ENCODE peak calls at places on chromosome 14, in seven cellular contexts. One of them, this sample, is unnamed. For H3K4me1 and H3K9me2, the result is how much of the 10 kb centered on the place peaks cover.

GRCh38 chr14:103072595-103073366 is 11.2 kb upstream of the LBHD2 start:
- DNase-seq in PC-3: no peak
- DNase-seq in hepatocyte: peak
- DNase-seq in GM23338: no peak
- DNase-seq in HCT116: no peak
- DNase-seq in GM23248: peak
- DNase-seq in MM.1S: no peak
- DNase-seq in this sample: no peak

GRCh38 chr14:51860836-51861583 is 598 bp downstream of the GNG2 start:
- DNase-seq in HCT116: no peak
- DNase-seq in GM23248: peak
- DNase-seq in hepatocyte: no peak
- DNase-seq in PC-3: peak
- DNase-seq in MM.1S: no peak
- DNase-seq in GM23338: no peak
- DNase-seq in this sample: peak

GRCh38 chr14:77475432-77476115 is 17.7 kb downstream of the AHSA1 start:
- DNase-seq in GM23338: no peak
- DNase-seq in HCT116: no peak
- DNase-seq in hepatocyte: no peak
- DNase-seq in PC-3: no peak
- DNase-seq in MM.1S: no peak
- DNase-seq in GM23248: no peak
- DNase-seq in this sample: no peak

GRCh38 chr14:92914087-92914656 is 8.8 kb upstream of the CHGA start:
- DNase-seq in GM23248: peak
- DNase-seq in MM.1S: peak
- DNase-seq in PC-3: peak
- DNase-seq in hepatocyte: peak
- DNase-seq in HCT116: no peak
- DNase-seq in GM23338: peak
- DNase-seq in this sample: peak

GRCh38 chr14:84202486-84202885 is 1327.5 kb upstream of the FLRT2 start:
- DNase-seq in MM.1S: no peak
- DNase-seq in GM23248: no peak
- DNase-seq in PC-3: no peak
- DNase-seq in HCT116: no peak
- DNase-seq in hepatocyte: peak
- DNase-seq in GM23338: peak
- DNase-seq in this sample: no peak

GRCh38 chr14:50944647-50945413 is 547 bp upstream of the PYGL start:
- DNase-seq in GM23248: peak
- DNase-seq in MM.1S: no peak
- DNase-seq in PC-3: peak
- DNase-seq in HCT116: peak
- DNase-seq in hepatocyte: peak
- DNase-seq in GM23338: no peak
- DNase-seq in this sample: no peak

GRCh38 chr14:89187501-89187900 is 229.5 kb downstream of the FOXN3 start:
- DNase-seq in hepatocyte: no peak
- DNase-seq in PC-3: no peak
- DNase-seq in HCT116: no peak
- DNase-seq in GM23248: no peak
- DNase-seq in MM.1S: no peak
- DNase-seq in GM23338: no peak
- DNase-seq in this sample: no peak

GRCh38 chr14:53151523-53151866 is 1.6 kb downstream of the DDHD1 start:
- DNase-seq in HCT116: no peak
- DNase-seq in hepatocyte: no peak
- DNase-seq in MM.1S: no peak
- DNase-seq in GM23248: no peak
- DNase-seq in GM23338: no peak
- DNase-seq in PC-3: no peak
- DNase-seq in this sample: no peak

GRCh38 chr14:76083796-76084195 is 67.9 kb upstream of the GPATCH2L start:
- DNase-seq in GM23248: no peak
- DNase-seq in MM.1S: no peak
- DNase-seq in hepatocyte: no peak
- DNase-seq in HCT116: no peak
- DNase-seq in GM23338: peak
- DNase-seq in PC-3: no peak
- DNase-seq in this sample: no peak

GRCh38 chr14:24377660-24378059 is 9.7 kb downstream of the NFATC4 start:
- DNase-seq in PC-3: no peak
- DNase-seq in GM23338: peak
- DNase-seq in MM.1S: no peak
- DNase-seq in HCT116: no peak
- DNase-seq in hepatocyte: peak
- DNase-seq in GM23248: no peak
- DNase-seq in this sample: no peak

GRCh38 chr14:77053046-77053841 is 24.7 kb upstream of the IRF2BPL start:
- DNase-seq in HCT116: no peak
- DNase-seq in MM.1S: peak
- DNase-seq in GM23248: peak
- DNase-seq in GM23338: peak
- DNase-seq in hepatocyte: peak
- DNase-seq in PC-3: no peak
- DNase-seq in this sample: peak

GRCh38 chr14:38646391-38646790 is 390.5 kb upstream of the CLEC14A start:
- DNase-seq in HCT116: no peak
- DNase-seq in MM.1S: no peak
- DNase-seq in GM23338: no peak
- DNase-seq in GM23248: peak
- DNase-seq in PC-3: peak
- DNase-seq in hepatocyte: no peak
- DNase-seq in this sample: no peak

GRCh38 chr14:50397461-50398196 is 948 bp upstream of the CDKL1 start:
- DNase-seq in MM.1S: no peak
- DNase-seq in hepatocyte: no peak
- DNase-seq in PC-3: peak
- DNase-seq in GM23338: peak
- DNase-seq in GM23248: peak
- DNase-seq in HCT116: no peak
- DNase-seq in this sample: no peak

GRCh38 chr14:55440385-55440784 is at the start of gene TBPL2:
- DNase-seq in GM23248: no peak
- DNase-seq in GM23338: peak
- DNase-seq in hepatocyte: peak
- DNase-seq in HCT116: no peak
- DNase-seq in MM.1S: no peak
- DNase-seq in PC-3: no peak
- DNase-seq in this sample: no peak

GRCh38 chr14:100203962-100204834 is 34.7 kb upstream of the YY1 start:
- DNase-seq in HCT116: no peak
- DNase-seq in PC-3: no peak
- DNase-seq in MM.1S: no peak
- DNase-seq in GM23338: no peak
- DNase-seq in hepatocyte: peak
- DNase-seq in GM23248: peak
- DNase-seq in this sample: no peak

GRCh38 chr14:41817626-41818025 is 210.9 kb downstream of the LRFN5 start:
- DNase-seq in PC-3: no peak
- DNase-seq in GM23338: no peak
- DNase-seq in GM23248: no peak
- DNase-seq in hepatocyte: no peak
- DNase-seq in HCT116: no peak
- DNase-seq in MM.1S: no peak
- DNase-seq in this sample: no peak

GRCh38 chr14:96888593-96888992 is 91.4 kb downstream of the VRK1 start:
- DNase-seq in hepatocyte: no peak
- DNase-seq in GM23248: no peak
- DNase-seq in GM23338: no peak
- DNase-seq in PC-3: no peak
- DNase-seq in HCT116: no peak
- DNase-seq in MM.1S: no peak
- DNase-seq in this sample: no peak

GRCh38 chr14:42190744-42191143 is 584.1 kb downstream of the LRFN5 start:
- DNase-seq in hepatocyte: no peak
- DNase-seq in GM23248: no peak
- DNase-seq in HCT116: no peak
- DNase-seq in MM.1S: no peak
- DNase-seq in PC-3: no peak
- DNase-seq in GM23338: no peak
- DNase-seq in this sample: no peak

GRCh38 chr14:105092912-105093425 is 27.7 kb upstream of the GPR132 start:
- DNase-seq in PC-3: peak
- DNase-seq in HCT116: no peak
- DNase-seq in GM23338: no peak
- DNase-seq in MM.1S: no peak
- DNase-seq in GM23248: peak
- DNase-seq in hepatocyte: peak
- DNase-seq in this sample: no peak

GRCh38 chr14:105089746-105090492 is 24.7 kb upstream of the GPR132 start:
- DNase-seq in HCT116: no peak
- DNase-seq in MM.1S: no peak
- DNase-seq in PC-3: no peak
- DNase-seq in GM23338: no peak
- DNase-seq in hepatocyte: peak
- DNase-seq in GM23248: peak
- DNase-seq in this sample: no peak

GRCh38 chr14:105092124-105092911 is 27.1 kb upstream of the GPR132 start:
- DNase-seq in PC-3: peak
- DNase-seq in hepatocyte: peak
- DNase-seq in GM23338: peak
- DNase-seq in HCT116: no peak
- DNase-seq in MM.1S: no peak
- DNase-seq in GM23248: peak
- DNase-seq in this sample: no peak

GRCh38 chr14:105090493-105091334 is 25.5 kb upstream of the GPR132 start:
- DNase-seq in GM23338: peak
- DNase-seq in MM.1S: peak
- DNase-seq in HCT116: peak
- DNase-seq in hepatocyte: peak
- DNase-seq in PC-3: peak
- DNase-seq in GM23248: peak
- DNase-seq in this sample: peak

GRCh38 chr14:105091335-105092123 is 26.3 kb upstream of the GPR132 start:
- DNase-seq in hepatocyte: peak
- DNase-seq in PC-3: peak
- DNase-seq in HCT116: peak
- DNase-seq in GM23338: no peak
- DNase-seq in GM23248: peak
- DNase-seq in MM.1S: no peak
- DNase-seq in this sample: no peak
- H3K4me1 ChIP-seq in hepatocyte: under half
- H3K4me1 ChIP-seq in PC-3: under half
- H3K4me1 ChIP-seq in HCT116: half or more
- H3K4me1 ChIP-seq in GM23338: under half
- H3K4me1 ChIP-seq in GM23248: under half
- H3K4me1 ChIP-seq in MM.1S: under half
- H3K4me1 ChIP-seq in this sample: under half

GRCh38 chr14:57751400-57751799 is 114.5 kb downstream of the SLC35F4 start:
- DNase-seq in hepatocyte: no peak
- DNase-seq in GM23338: no peak
- DNase-seq in MM.1S: no peak
- DNase-seq in GM23248: no peak
- DNase-seq in HCT116: no peak
- DNase-seq in PC-3: no peak
- DNase-seq in this sample: no peak

GRCh38 chr14:57748279-57748678 is 117.6 kb downstream of the SLC35F4 start:
- DNase-seq in hepatocyte: no peak
- DNase-seq in PC-3: peak
- DNase-seq in HCT116: no peak
- DNase-seq in GM23248: peak
- DNase-seq in MM.1S: no peak
- DNase-seq in GM23338: no peak
- DNase-seq in this sample: no peak

GRCh38 chr14:57746563-57746962 is 119.3 kb downstream of the SLC35F4 start:
- DNase-seq in GM23248: no peak
- DNase-seq in hepatocyte: no peak
- DNase-seq in MM.1S: no peak
- DNase-seq in GM23338: no peak
- DNase-seq in HCT116: no peak
- DNase-seq in PC-3: no peak
- DNase-seq in this sample: no peak

GRCh38 chr14:57749267-57749666 is 116.6 kb downstream of the SLC35F4 start:
- DNase-seq in GM23338: no peak
- DNase-seq in hepatocyte: no peak
- DNase-seq in GM23248: peak
- DNase-seq in HCT116: no peak
- DNase-seq in MM.1S: no peak
- DNase-seq in PC-3: peak
- DNase-seq in this sample: no peak

GRCh38 chr14:57747036-57747435 is 118.9 kb downstream of the SLC35F4 start:
- DNase-seq in PC-3: peak
- DNase-seq in GM23338: no peak
- DNase-seq in HCT116: peak
- DNase-seq in GM23248: peak
- DNase-seq in hepatocyte: no peak
- DNase-seq in MM.1S: no peak
- DNase-seq in this sample: no peak
- H3K9me2 ChIP-seq in PC-3: under half
- H3K9me2 ChIP-seq in GM23338: under half
- H3K9me2 ChIP-seq in HCT116: under half
- H3K9me2 ChIP-seq in GM23248: under half
- H3K9me2 ChIP-seq in hepatocyte: under half
- H3K9me2 ChIP-seq in MM.1S: under half
- H3K9me2 ChIP-seq in this sample: under half

GRCh38 chr14:69424139-69424923 is 25.8 kb downstream of the SLC39A9 start:
- DNase-seq in PC-3: peak
- DNase-seq in MM.1S: no peak
- DNase-seq in GM23338: no peak
- DNase-seq in hepatocyte: no peak
- DNase-seq in GM23248: peak
- DNase-seq in HCT116: no peak
- DNase-seq in this sample: no peak

GRCh38 chr14:69430306-69430939 is 31.9 kb downstream of the SLC39A9 start:
- DNase-seq in GM23338: no peak
- DNase-seq in GM23248: no peak
- DNase-seq in MM.1S: no peak
- DNase-seq in PC-3: no peak
- DNase-seq in hepatocyte: no peak
- DNase-seq in HCT116: no peak
- DNase-seq in this sample: no peak

GRCh38 chr14:69428289-69428998 is 30.0 kb downstream of the SLC39A9 start:
- DNase-seq in HCT116: no peak
- DNase-seq in GM23338: no peak
- DNase-seq in MM.1S: no peak
- DNase-seq in hepatocyte: no peak
- DNase-seq in GM23248: no peak
- DNase-seq in PC-3: no peak
- DNase-seq in this sample: no peak

GRCh38 chr14:69429643-69430042 is 31.2 kb downstream of the SLC39A9 start:
- DNase-seq in MM.1S: no peak
- DNase-seq in PC-3: no peak
- DNase-seq in HCT116: no peak
- DNase-seq in hepatocyte: no peak
- DNase-seq in GM23338: no peak
- DNase-seq in GM23248: no peak
- DNase-seq in this sample: no peak

GRCh38 chr14:69427596-69427995 is 29.1 kb downstream of the SLC39A9 start:
- DNase-seq in GM23338: no peak
- DNase-seq in MM.1S: no peak
- DNase-seq in hepatocyte: no peak
- DNase-seq in GM23248: no peak
- DNase-seq in PC-3: no peak
- DNase-seq in HCT116: no peak
- DNase-seq in this sample: no peak
- TF ChIP-seq EZH2phosphoT487 in GM23338: no peak
- TF ChIP-seq EZH2phosphoT487 in MM.1S: no peak
- TF ChIP-seq EZH2phosphoT487 in hepatocyte: no peak
- TF ChIP-seq EZH2phosphoT487 in GM23248: no peak
- TF ChIP-seq EZH2phosphoT487 in PC-3: no peak
- TF ChIP-seq EZH2phosphoT487 in HCT116: no peak
- TF ChIP-seq EZH2phosphoT487 in this sample: no peak

GRCh38 chr14:68687746-68688145 is 105.1 kb downstream of the ZFP36L1 start:
- DNase-seq in MM.1S: no peak
- DNase-seq in GM23248: peak
- DNase-seq in GM23338: no peak
- DNase-seq in HCT116: peak
- DNase-seq in hepatocyte: no peak
- DNase-seq in PC-3: peak
- DNase-seq in this sample: no peak
- H3K4me1 ChIP-seq in MM.1S: under half
- H3K4me1 ChIP-seq in GM23248: half or more
- H3K4me1 ChIP-seq in GM23338: under half
- H3K4me1 ChIP-seq in HCT116: half or more
- H3K4me1 ChIP-seq in hepatocyte: under half
- H3K4me1 ChIP-seq in PC-3: half or more
- H3K4me1 ChIP-seq in this sample: half or more

This sample was measured in OCI-LY7.